ENCODE peak calls at places on chromosomes 12 and 14, in four cellular contexts. One of them, this sample, is unnamed.

GRCh38 chr14:30710870-30711269 is 88.8 kb downstream of the SCFD1 start:
- DNase-seq in thyroid gland: no peak
- DNase-seq in retinal pigment epithelial cell: no peak
- DNase-seq in PC-3: no peak
- DNase-seq in this sample: no peak

GRCh38 chr12:19183121-19183838 is 53.7 kb downstream of the PLEKHA5 start:
- DNase-seq in thyroid gland: no peak
- DNase-seq in retinal pigment epithelial cell: no peak
- DNase-seq in PC-3: no peak
- DNase-seq in this sample: no peak

GRCh38 chr12:30719060-30719459 is 23.4 kb upstream of the IPO8 start:
- DNase-seq in retinal pigment epithelial cell: peak
- DNase-seq in thyroid gland: no peak
- DNase-seq in PC-3: peak
- DNase-seq in this sample: no peak

GRCh38 chr12:59329457-59329856 is 266.4 kb upstream of the SLC16A7 start:
- DNase-seq in retinal pigment epithelial cell: no peak
- DNase-seq in thyroid gland: no peak
- DNase-seq in PC-3: no peak
- DNase-seq in this sample: no peak

GRCh38 chr14:50082784-50083466 is 33.4 kb downstream of the VCPKMT start:
- DNase-seq in retinal pigment epithelial cell: no peak
- DNase-seq in thyroid gland: no peak
- DNase-seq in PC-3: no peak
- DNase-seq in this sample: no peak

GRCh38 chr12:109277899-109278762 is 31.0 kb downstream of the FOXN4 start:
- DNase-seq in retinal pigment epithelial cell: no peak
- DNase-seq in thyroid gland: no peak
- DNase-seq in PC-3: no peak
- DNase-seq in this sample: peak

GRCh38 chr12:113128802-113129663 is 6.5 kb downstream of the RASAL1 start:
- DNase-seq in retinal pigment epithelial cell: no peak
- DNase-seq in PC-3: no peak
- DNase-seq in thyroid gland: no peak
- DNase-seq in this sample: no peak

GRCh38 chr14:49593016-49593415 is 5.7 kb upstream of the LRR1 start:
- DNase-seq in thyroid gland: no peak
- DNase-seq in PC-3: peak
- DNase-seq in retinal pigment epithelial cell: no peak
- DNase-seq in this sample: no peak

GRCh38 chr12:47838286-47838931 is 18.7 kb upstream of the HDAC7 start:
- DNase-seq in PC-3: peak
- DNase-seq in retinal pigment epithelial cell: no peak
- DNase-seq in thyroid gland: peak
- DNase-seq in this sample: no peak

GRCh38 chr12:103727638-103728037 is 113.4 kb downstream of the NT5DC3 start:
- DNase-seq in thyroid gland: no peak
- DNase-seq in PC-3: no peak
- DNase-seq in retinal pigment epithelial cell: no peak
- DNase-seq in this sample: no peak

GRCh38 chr12:70604662-70605061 is 32.6 kb downstream of the PTPRB start:
- DNase-seq in PC-3: no peak
- DNase-seq in thyroid gland: no peak
- DNase-seq in retinal pigment epithelial cell: no peak
- DNase-seq in this sample: no peak

GRCh38 chr14:35138585-35138984 is 16.2 kb downstream of the PRORP start:
- DNase-seq in thyroid gland: no peak
- DNase-seq in PC-3: no peak
- DNase-seq in retinal pigment epithelial cell: no peak
- DNase-seq in this sample: no peak

GRCh38 chr14:53539489-53540126 is 386.5 kb upstream of the DDHD1 start:
- DNase-seq in PC-3: peak
- DNase-seq in retinal pigment epithelial cell: peak
- DNase-seq in thyroid gland: peak
- DNase-seq in this sample: no peak

GRCh38 chr14:49768301-49769121 is 558 bp downstream of the KLHDC2 start:
- DNase-seq in PC-3: peak
- DNase-seq in thyroid gland: peak
- DNase-seq in retinal pigment epithelial cell: no peak
- DNase-seq in this sample: no peak

GRCh38 chr12:52221912-52222457 is 11.1 kb upstream of the KRT7 start:
- DNase-seq in thyroid gland: peak
- DNase-seq in retinal pigment epithelial cell: no peak
- DNase-seq in PC-3: peak
- DNase-seq in this sample: no peak

GRCh38 chr12:22271036-22271435 is 63.5 kb downstream of the ST8SIA1 start:
- DNase-seq in retinal pigment epithelial cell: no peak
- DNase-seq in PC-3: peak
- DNase-seq in thyroid gland: no peak
- DNase-seq in this sample: no peak

GRCh38 chr14:44914849-44915248 is 46.9 kb downstream of the KLHL28 start:
- DNase-seq in thyroid gland: peak
- DNase-seq in PC-3: peak
- DNase-seq in retinal pigment epithelial cell: no peak
- DNase-seq in this sample: no peak

GRCh38 chr14:24171422-24172260 is at the start of gene REC8:
- DNase-seq in retinal pigment epithelial cell: peak
- DNase-seq in thyroid gland: peak
- DNase-seq in PC-3: no peak
- DNase-seq in this sample: no peak
- H3K4me3 ChIP-seq in retinal pigment epithelial cell: peak
- H3K4me3 ChIP-seq in thyroid gland: no peak
- H3K4me3 ChIP-seq in PC-3: no peak
- H3K4me3 ChIP-seq in this sample: peak

GRCh38 chr14:81302613-81303012 is 81.9 kb upstream of the GTF2A1 start:
- DNase-seq in thyroid gland: no peak
- DNase-seq in PC-3: no peak
- DNase-seq in retinal pigment epithelial cell: no peak
- DNase-seq in this sample: no peak

GRCh38 chr14:81305743-81306142 is 85.0 kb upstream of the GTF2A1 start:
- DNase-seq in thyroid gland: no peak
- DNase-seq in retinal pigment epithelial cell: no peak
- DNase-seq in PC-3: no peak
- DNase-seq in this sample: no peak

GRCh38 chr14:81301371-81301770 is 80.6 kb upstream of the GTF2A1 start:
- DNase-seq in retinal pigment epithelial cell: no peak
- DNase-seq in thyroid gland: no peak
- DNase-seq in PC-3: no peak
- DNase-seq in this sample: no peak

GRCh38 chr14:81301813-81302212 is 81.1 kb upstream of the GTF2A1 start:
- DNase-seq in thyroid gland: no peak
- DNase-seq in PC-3: no peak
- DNase-seq in retinal pigment epithelial cell: peak
- DNase-seq in this sample: no peak

GRCh38 chr14:81303258-81303935 is 82.6 kb upstream of the GTF2A1 start:
- DNase-seq in PC-3: peak
- DNase-seq in retinal pigment epithelial cell: no peak
- DNase-seq in thyroid gland: peak
- DNase-seq in this sample: peak
- H3K4me3 ChIP-seq in PC-3: no peak
- H3K4me3 ChIP-seq in retinal pigment epithelial cell: no peak
- H3K4me3 ChIP-seq in thyroid gland: no peak
- H3K4me3 ChIP-seq in this sample: no peak

GRCh38 chr12:122183588-122183940 is 641 bp downstream of the LRRC43 start:
- DNase-seq in retinal pigment epithelial cell: no peak
- DNase-seq in PC-3: no peak
- DNase-seq in thyroid gland: no peak
- DNase-seq in this sample: no peak
- H3K4me3 ChIP-seq in retinal pigment epithelial cell: peak
- H3K4me3 ChIP-seq in PC-3: no peak
- H3K4me3 ChIP-seq in thyroid gland: no peak
- H3K4me3 ChIP-seq in this sample: peak

GRCh38 chr12:64671682-64672081 is 61.4 kb downstream of the RASSF3 start:
- DNase-seq in thyroid gland: no peak
- DNase-seq in retinal pigment epithelial cell: no peak
- DNase-seq in PC-3: no peak
- DNase-seq in this sample: no peak

GRCh38 chr12:64666054-64666914 is 56.0 kb downstream of the RASSF3 start:
- DNase-seq in retinal pigment epithelial cell: no peak
- DNase-seq in PC-3: peak
- DNase-seq in thyroid gland: no peak
- DNase-seq in this sample: no peak

GRCh38 chr12:64670856-64671639 is 60.8 kb downstream of the RASSF3 start:
- DNase-seq in retinal pigment epithelial cell: peak
- DNase-seq in thyroid gland: no peak
- DNase-seq in PC-3: peak
- DNase-seq in this sample: peak

GRCh38 chr12:64670039-64670438 is 59.7 kb downstream of the RASSF3 start:
- DNase-seq in thyroid gland: no peak
- DNase-seq in retinal pigment epithelial cell: no peak
- DNase-seq in PC-3: no peak
- DNase-seq in this sample: no peak

DNA sequence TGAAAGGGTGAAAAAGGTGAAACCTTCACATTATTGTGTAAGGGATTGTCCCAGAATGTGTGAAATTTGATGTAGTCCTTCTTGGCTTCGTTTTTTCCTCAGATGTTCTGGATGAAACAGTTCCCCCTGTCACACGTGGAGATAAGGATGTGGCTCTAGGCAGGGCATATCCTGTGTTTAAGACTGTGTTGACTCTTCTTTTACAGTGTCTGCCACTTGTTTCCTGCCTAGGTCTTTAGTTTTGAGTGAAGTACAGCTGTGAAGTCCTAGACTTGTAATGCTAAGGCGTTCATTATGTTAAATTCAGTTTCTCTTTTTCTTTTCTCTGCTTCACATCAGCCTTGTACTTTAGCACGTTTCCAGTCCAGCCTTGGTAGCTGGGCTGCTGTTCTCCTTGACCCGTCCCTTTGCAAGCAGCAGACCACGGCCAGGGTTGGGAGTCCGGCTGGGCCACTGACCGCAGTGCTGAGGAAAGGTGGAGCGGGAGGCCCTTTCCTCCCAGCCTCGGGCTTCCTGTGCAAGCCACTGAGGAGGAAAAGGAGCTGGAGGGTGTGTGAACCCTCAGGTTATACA is 59.1 kb downstream of the RASSF3 start:
- DNase-seq in PC-3: peak
- DNase-seq in thyroid gland: peak
- DNase-seq in retinal pigment epithelial cell: no peak
- DNase-seq in this sample: no peak
- H3K4me3 ChIP-seq in PC-3: peak
- H3K4me3 ChIP-seq in thyroid gland: no peak
- H3K4me3 ChIP-seq in retinal pigment epithelial cell: no peak
- H3K4me3 ChIP-seq in this sample: peak

GRCh38 chr12:749871-750270 is 2.5 kb upstream of the WNK1 start:
- DNase-seq in retinal pigment epithelial cell: no peak
- DNase-seq in thyroid gland: no peak
- DNase-seq in PC-3: no peak
- DNase-seq in this sample: no peak
- H3K4me3 ChIP-seq in retinal pigment epithelial cell: no peak
- H3K4me3 ChIP-seq in thyroid gland: no peak
- H3K4me3 ChIP-seq in PC-3: peak
- H3K4me3 ChIP-seq in this sample: no peak

GRCh38 chr14:28785096-28785952 is 18.7 kb downstream of the FOXG1 start:
- DNase-seq in retinal pigment epithelial cell: no peak
- DNase-seq in thyroid gland: no peak
- DNase-seq in PC-3: no peak
- DNase-seq in this sample: no peak
- H3K4me3 ChIP-seq in retinal pigment epithelial cell: peak
- H3K4me3 ChIP-seq in thyroid gland: no peak
- H3K4me3 ChIP-seq in PC-3: no peak
- H3K4me3 ChIP-seq in this sample: peak

DNA sequence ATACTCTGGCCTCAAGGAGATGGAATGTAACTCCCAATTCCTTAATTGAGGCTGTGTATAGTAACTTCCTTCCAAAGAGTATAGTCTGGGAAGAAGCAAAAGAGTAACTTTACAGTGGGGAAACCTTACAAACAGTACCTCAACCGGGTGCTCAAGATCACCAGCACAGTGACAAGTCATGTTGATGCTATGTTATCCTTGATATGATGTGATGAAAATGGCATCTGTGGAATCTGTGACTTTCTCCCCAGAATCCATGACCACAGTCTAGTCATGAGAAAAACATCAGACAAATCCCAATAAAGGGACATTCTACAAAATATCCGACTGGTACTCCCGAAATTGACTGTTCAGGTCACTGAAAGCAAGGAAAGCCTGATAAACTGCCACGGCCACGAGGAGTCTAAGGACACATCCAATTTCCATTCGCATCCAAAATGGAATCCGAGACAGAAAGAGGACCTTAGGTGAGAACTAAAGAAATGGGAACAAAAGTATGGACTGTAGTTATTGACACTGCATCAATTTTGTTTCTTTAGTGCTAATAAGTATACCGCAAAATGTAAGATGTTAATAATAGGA is 97.3 kb upstream of the FRMD6 start:
- DNase-seq in retinal pigment epithelial cell: peak
- DNase-seq in thyroid gland: no peak
- DNase-seq in PC-3: peak
- DNase-seq in this sample: peak
- H3K4me3 ChIP-seq in retinal pigment epithelial cell: no peak
- H3K4me3 ChIP-seq in thyroid gland: no peak
- H3K4me3 ChIP-seq in PC-3: peak
- H3K4me3 ChIP-seq in this sample: no peak

GRCh38 chr12:6961278-6961694 is 9.2 kb downstream of the PHB2 start:
- DNase-seq in retinal pigment epithelial cell: no peak
- DNase-seq in thyroid gland: peak
- DNase-seq in PC-3: no peak
- DNase-seq in this sample: no peak

GRCh38 chr12:6962285-6963015 is 8.0 kb downstream of the PHB2 start:
- DNase-seq in retinal pigment epithelial cell: no peak
- DNase-seq in thyroid gland: peak
- DNase-seq in PC-3: no peak
- DNase-seq in this sample: no peak

GRCh38 chr12:6963016-6963731 is 7.3 kb downstream of the PHB2 start:
- DNase-seq in retinal pigment epithelial cell: no peak
- DNase-seq in thyroid gland: peak
- DNase-seq in PC-3: no peak
- DNase-seq in this sample: no peak

GRCh38 chr12:6960291-6961277 is 9.4 kb downstream of the PTPN6 start:
- DNase-seq in thyroid gland: no peak
- DNase-seq in retinal pigment epithelial cell: no peak
- DNase-seq in PC-3: no peak
- DNase-seq in this sample: no peak

DNA sequence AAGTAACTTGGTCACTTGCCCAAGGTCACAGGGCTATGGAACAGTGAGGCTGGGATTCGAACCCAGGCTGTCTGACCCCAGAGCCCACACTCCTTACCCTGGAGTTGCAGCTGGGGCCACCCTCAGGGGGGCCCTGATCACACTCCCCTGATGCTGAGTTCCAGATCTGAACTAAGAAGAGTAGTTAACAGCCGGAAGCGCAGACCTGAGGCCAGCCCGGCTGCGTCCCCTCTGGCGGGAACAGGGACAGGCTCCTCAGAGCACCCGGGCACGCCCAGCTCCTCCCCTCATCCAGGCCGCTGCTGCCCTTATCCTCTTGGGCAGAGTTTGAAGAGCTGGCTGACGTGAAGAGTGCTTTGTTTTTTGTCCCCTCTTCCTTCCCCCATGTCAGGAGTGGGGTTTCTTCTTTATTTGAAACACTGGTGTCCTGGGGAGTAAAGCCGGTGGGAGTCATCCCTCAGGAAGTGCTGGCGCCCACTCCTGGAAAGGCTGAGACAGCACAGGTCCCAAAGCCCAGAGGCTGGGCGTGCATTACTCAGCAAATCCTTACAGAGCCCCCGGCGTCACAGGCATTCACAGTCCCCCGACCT is 8.7 kb downstream of the PHB2 start:
- DNase-seq in thyroid gland: peak
- DNase-seq in retinal pigment epithelial cell: no peak
- DNase-seq in PC-3: peak
- DNase-seq in this sample: no peak
- H3K4me3 ChIP-seq in thyroid gland: no peak
- H3K4me3 ChIP-seq in retinal pigment epithelial cell: peak
- H3K4me3 ChIP-seq in PC-3: no peak
- H3K4me3 ChIP-seq in this sample: no peak

This sample was measured in epithelial cell of proximal tubule.